ENCODE peak calls at places on chromosomes 11 and 22, in six cellular contexts. U is adipocyte; Q is progenitor cell of endocrine pancreas; S is stimulated activated CD8-positive, alpha-beta memory T cell treated with anti-CD3 and anti-CD28 coated beads, Interleukin-15, amount 100 ng/mL, for 4 hours; I is activated CD4-positive, CD25-positive, alpha-beta regulatory T cell treated with anti-CD3 and anti-CD28 coated beads, Interleukin-2, amount 50 U/mL, for 72 hours; C is nephron progenitor cell. M is an unnamed sample.

GRCh38 chr11:4697583-4697982 is at the start of gene OR51E2:
- DNase-seq in I (no peak), U (peak; percentile 37), C (no peak), Q (no peak), S (no peak), M (no peak)

GRCh38 chr11:3823303-3823702 is 14.9 kb downstream of the PGAP2 start:
- DNase-seq in I (no peak), C (no peak), U (peak; percentile 74), Q (no peak), S (no peak), M (no peak)

GRCh38 chr22:26524870-26525269 is 12.6 kb upstream of the TFIP11 start:
- DNase-seq in I (no peak), U (no peak), Q (no peak), S (no peak), C (no peak), M (no peak)

GRCh38 chr22:29750029-29750428 is 16.8 kb downstream of the ZMAT5 start:
- DNase-seq in U (no peak), S (no peak), I (no peak), C (no peak), Q (no peak), M (no peak)

GRCh38 chr11:76135491-76135890 is 70.8 kb downstream of the WNT11 start:
- DNase-seq in U (no peak), C (no peak), I (no peak), Q (no peak), S (no peak), M (no peak)

GRCh38 chr11:2532704-2533641 is 88.2 kb downstream of the KCNQ1 start:
- DNase-seq in C (peak; percentile 99), S (peak; percentile 77), U (peak; percentile 95), Q (peak; percentile 95), I (peak; percentile 92), M (peak; percentile 98)

GRCh38 chr11:64219354-64219684 is 6.7 kb downstream of the TRPT1 start:
- DNase-seq in Q (no peak), U (no peak), S (no peak), C (no peak), I (no peak), M (no peak)

GRCh38 chr22:48811885-48812284 is 1015.8 kb downstream of the BRD1 start:
- DNase-seq in C (no peak), U (no peak), S (no peak), Q (no peak), I (no peak), M (no peak)

GRCh38 chr22:29813563-29813962 is 24.5 kb downstream of the ASCC2 start:
- DNase-seq in I (no peak), U (no peak), S (no peak), C (no peak), Q (no peak), M (no peak)

GRCh38 chr11:107824668-107825369 is 33.8 kb downstream of the SLC35F2 start:
- DNase-seq in C (no peak), U (no peak), Q (no peak), I (no peak), S (no peak), M (no peak)

GRCh38 chr11:112665291-112665690 is 295.9 kb upstream of the NCAM1 start:
- DNase-seq in Q (no peak), C (no peak), I (no peak), U (no peak), S (no peak), M (no peak)

GRCh38 chr22:17536269-17536668 is 27.0 kb upstream of the SLC25A18 start:
- DNase-seq in Q (no peak), C (no peak), I (no peak), U (no peak), S (no peak), M (no peak)

GRCh38 chr11:39786682-39787081 is 1672.8 kb downstream of the LRRC4C start:
- DNase-seq in C (no peak), S (no peak), I (no peak), U (no peak), Q (no peak), M (no peak)

GRCh38 chr22:44211256-44211945 is 30.7 kb downstream of the PARVG start:
- DNase-seq in C (no peak), Q (no peak), S (no peak), U (peak; percentile 44), I (no peak), M (no peak)

GRCh38 chr22:50684501-50684900 is 11.9 kb downstream of the SHANK3 start:
- DNase-seq in U (no peak), C (no peak), Q (peak; percentile 6), I (no peak), S (no peak), M (no peak)

GRCh38 chr22:22479999-22480532 is 28.5 kb downstream of the ZNF280B start:
- DNase-seq in C (no peak), U (no peak), Q (no peak), S (no peak), I (no peak), M (no peak)

GRCh38 chr11:61601512-61601911 is 20.6 kb upstream of the SYT7 start:
- DNase-seq in C (no peak), I (no peak), U (no peak), Q (no peak), S (no peak), M (no peak)

GRCh38 chr11:25377466-25377865 is 880.6 kb downstream of the LUZP2 start:
- DNase-seq in U (peak; percentile 1), I (no peak), S (no peak), Q (no peak), C (no peak), M (no peak)

M was measured in endothelial cell.